ENCODE peak calls at places on chromosomes 12 and 14, in ten cellular contexts. One of them, this sample, is unnamed. For H3K4me1 and H3K36me3, the result is how much of the 10 kb centered on the place peaks cover.

GRCh38 chr12:43602738-43603137 is 50.7 kb upstream of the ADAMTS20 start:
- DNase-seq in small intestine: no peak
- DNase-seq in cardiac muscle cell: no peak
- DNase-seq in IMR-90: no peak
- DNase-seq in astrocyte: no peak
- DNase-seq in suprapubic skin: no peak
- DNase-seq in CD4-positive, CD25-positive, alpha-beta regulatory T cell: no peak
- DNase-seq in iPS DF 6.9: no peak
- DNase-seq in neural progenitor cell: no peak
- DNase-seq in MM.1S: no peak
- DNase-seq in this sample: no peak

GRCh38 chr14:105581551-105582341 is 55.4 kb downstream of the TMEM121 start:
- DNase-seq in suprapubic skin: no peak
- DNase-seq in neural progenitor cell: no peak
- DNase-seq in astrocyte: no peak
- DNase-seq in CD4-positive, CD25-positive, alpha-beta regulatory T cell: peak
- DNase-seq in MM.1S: peak
- DNase-seq in small intestine: no peak
- DNase-seq in IMR-90: no peak
- DNase-seq in iPS DF 6.9: no peak
- DNase-seq in cardiac muscle cell: no peak
- DNase-seq in this sample: no peak

GRCh38 chr14:21703357-21704339 is 30.0 kb upstream of the OR4E1 start:
- DNase-seq in astrocyte: no peak
- DNase-seq in iPS DF 6.9: no peak
- DNase-seq in small intestine: peak
- DNase-seq in IMR-90: no peak
- DNase-seq in cardiac muscle cell: no peak
- DNase-seq in suprapubic skin: no peak
- DNase-seq in neural progenitor cell: peak
- DNase-seq in MM.1S: peak
- DNase-seq in CD4-positive, CD25-positive, alpha-beta regulatory T cell: peak
- DNase-seq in this sample: peak

GRCh38 chr12:32163596-32163995 is 56.9 kb downstream of the BICD1 start:
- DNase-seq in astrocyte: no peak
- DNase-seq in cardiac muscle cell: no peak
- DNase-seq in small intestine: no peak
- DNase-seq in suprapubic skin: no peak
- DNase-seq in CD4-positive, CD25-positive, alpha-beta regulatory T cell: no peak
- DNase-seq in MM.1S: no peak
- DNase-seq in IMR-90: peak
- DNase-seq in neural progenitor cell: no peak
- DNase-seq in iPS DF 6.9: no peak
- DNase-seq in this sample: no peak

GRCh38 chr12:1913377-1914115 is 4.9 kb downstream of the CACNA2D4 start:
- DNase-seq in IMR-90: no peak
- DNase-seq in CD4-positive, CD25-positive, alpha-beta regulatory T cell: no peak
- DNase-seq in small intestine: no peak
- DNase-seq in astrocyte: no peak
- DNase-seq in neural progenitor cell: no peak
- DNase-seq in iPS DF 6.9: no peak
- DNase-seq in suprapubic skin: peak
- DNase-seq in cardiac muscle cell: peak
- DNase-seq in MM.1S: no peak
- DNase-seq in this sample: no peak

GRCh38 chr14:104888489-104889373 is 23.7 kb downstream of the CEP170B start:
- DNase-seq in suprapubic skin: no peak
- DNase-seq in CD4-positive, CD25-positive, alpha-beta regulatory T cell: no peak
- DNase-seq in iPS DF 6.9: no peak
- DNase-seq in IMR-90: no peak
- DNase-seq in small intestine: no peak
- DNase-seq in MM.1S: no peak
- DNase-seq in astrocyte: no peak
- DNase-seq in cardiac muscle cell: no peak
- DNase-seq in neural progenitor cell: no peak
- DNase-seq in this sample: peak

GRCh38 chr12:128551266-128552025 is 272.3 kb downstream of the SLC15A4 start:
- DNase-seq in MM.1S: no peak
- DNase-seq in astrocyte: no peak
- DNase-seq in small intestine: peak
- DNase-seq in iPS DF 6.9: no peak
- DNase-seq in IMR-90: no peak
- DNase-seq in CD4-positive, CD25-positive, alpha-beta regulatory T cell: no peak
- DNase-seq in cardiac muscle cell: no peak
- DNase-seq in suprapubic skin: no peak
- DNase-seq in neural progenitor cell: no peak
- DNase-seq in this sample: no peak

GRCh38 chr12:48810817-48811453 is 7.4 kb upstream of the CACNB3 start:
- DNase-seq in astrocyte: peak
- DNase-seq in iPS DF 6.9: no peak
- DNase-seq in cardiac muscle cell: no peak
- DNase-seq in small intestine: peak
- DNase-seq in suprapubic skin: no peak
- DNase-seq in CD4-positive, CD25-positive, alpha-beta regulatory T cell: no peak
- DNase-seq in neural progenitor cell: no peak
- DNase-seq in IMR-90: peak
- DNase-seq in MM.1S: no peak
- DNase-seq in this sample: no peak

GRCh38 chr12:2046959-2047358 is 5.8 kb upstream of the CACNA1C start:
- DNase-seq in MM.1S: no peak
- DNase-seq in IMR-90: no peak
- DNase-seq in suprapubic skin: no peak
- DNase-seq in neural progenitor cell: no peak
- DNase-seq in small intestine: no peak
- DNase-seq in astrocyte: no peak
- DNase-seq in cardiac muscle cell: no peak
- DNase-seq in iPS DF 6.9: no peak
- DNase-seq in CD4-positive, CD25-positive, alpha-beta regulatory T cell: no peak
- DNase-seq in this sample: no peak

GRCh38 chr12:107349008-107349747 is 255.8 kb upstream of the CRY1 start:
- DNase-seq in MM.1S: no peak
- DNase-seq in IMR-90: peak
- DNase-seq in suprapubic skin: no peak
- DNase-seq in CD4-positive, CD25-positive, alpha-beta regulatory T cell: no peak
- DNase-seq in cardiac muscle cell: no peak
- DNase-seq in iPS DF 6.9: no peak
- DNase-seq in small intestine: peak
- DNase-seq in neural progenitor cell: peak
- DNase-seq in astrocyte: peak
- DNase-seq in this sample: no peak

GRCh38 chr14:78746086-78746595 is 576.0 kb downstream of the NRXN3 start:
- DNase-seq in cardiac muscle cell: no peak
- DNase-seq in MM.1S: no peak
- DNase-seq in astrocyte: no peak
- DNase-seq in small intestine: no peak
- DNase-seq in iPS DF 6.9: no peak
- DNase-seq in CD4-positive, CD25-positive, alpha-beta regulatory T cell: no peak
- DNase-seq in neural progenitor cell: no peak
- DNase-seq in suprapubic skin: no peak
- DNase-seq in IMR-90: no peak
- DNase-seq in this sample: no peak

GRCh38 chr14:104345316-104346111 is 207.1 kb downstream of the KIF26A start:
- DNase-seq in small intestine: no peak
- DNase-seq in neural progenitor cell: no peak
- DNase-seq in cardiac muscle cell: no peak
- DNase-seq in iPS DF 6.9: no peak
- DNase-seq in astrocyte: no peak
- DNase-seq in CD4-positive, CD25-positive, alpha-beta regulatory T cell: no peak
- DNase-seq in MM.1S: no peak
- DNase-seq in suprapubic skin: no peak
- DNase-seq in IMR-90: no peak
- DNase-seq in this sample: no peak

GRCh38 chr12:131773582-131774221 is 54.5 kb upstream of the MMP17 start:
- DNase-seq in neural progenitor cell: no peak
- DNase-seq in iPS DF 6.9: no peak
- DNase-seq in IMR-90: no peak
- DNase-seq in astrocyte: no peak
- DNase-seq in MM.1S: peak
- DNase-seq in CD4-positive, CD25-positive, alpha-beta regulatory T cell: peak
- DNase-seq in suprapubic skin: no peak
- DNase-seq in small intestine: no peak
- DNase-seq in cardiac muscle cell: no peak
- DNase-seq in this sample: no peak

GRCh38 chr12:119804011-119804641 is 73.0 kb downstream of the CIT start:
- DNase-seq in MM.1S: no peak
- DNase-seq in neural progenitor cell: peak
- DNase-seq in cardiac muscle cell: peak
- DNase-seq in CD4-positive, CD25-positive, alpha-beta regulatory T cell: no peak
- DNase-seq in IMR-90: peak
- DNase-seq in iPS DF 6.9: peak
- DNase-seq in small intestine: peak
- DNase-seq in suprapubic skin: no peak
- DNase-seq in astrocyte: peak
- DNase-seq in this sample: no peak
- H3K27ac ChIP-seq in MM.1S: no peak
- H3K27ac ChIP-seq in neural progenitor cell: no peak
- H3K27ac ChIP-seq in cardiac muscle cell: no peak
- H3K27ac ChIP-seq in CD4-positive, CD25-positive, alpha-beta regulatory T cell: no peak
- H3K27ac ChIP-seq in IMR-90: no peak
- H3K27ac ChIP-seq in iPS DF 6.9: no peak
- H3K27ac ChIP-seq in small intestine: no peak
- H3K27ac ChIP-seq in suprapubic skin: no peak
- H3K27ac ChIP-seq in astrocyte: no peak
- H3K27ac ChIP-seq in this sample: no peak

DNA sequence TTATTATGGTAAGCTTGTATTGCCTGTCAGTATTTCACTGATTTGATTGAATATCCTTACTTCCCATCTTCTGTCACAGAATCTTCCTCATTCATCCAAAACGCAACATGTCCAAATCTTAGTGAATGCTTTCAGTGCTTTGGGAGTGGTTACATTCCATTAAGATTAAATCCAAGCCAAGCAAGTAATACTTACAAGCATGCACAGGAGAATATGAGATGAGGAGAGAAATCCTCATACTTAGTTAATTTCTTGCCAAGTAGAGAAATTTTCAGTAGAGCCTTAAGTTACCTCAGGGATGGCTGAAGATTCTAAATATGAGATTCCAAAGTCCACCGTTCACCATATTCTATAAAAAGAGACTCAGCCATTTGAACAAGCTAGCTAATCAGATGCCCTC is 316.0 kb downstream of the RAD51B start:
- DNase-seq in iPS DF 6.9: no peak
- DNase-seq in suprapubic skin: no peak
- DNase-seq in neural progenitor cell: no peak
- DNase-seq in CD4-positive, CD25-positive, alpha-beta regulatory T cell: no peak
- DNase-seq in cardiac muscle cell: no peak
- DNase-seq in MM.1S: no peak
- DNase-seq in astrocyte: peak
- DNase-seq in small intestine: no peak
- DNase-seq in IMR-90: peak
- DNase-seq in this sample: no peak
- H3K4me1 ChIP-seq in iPS DF 6.9: under half
- H3K4me1 ChIP-seq in suprapubic skin: half or more
- H3K4me1 ChIP-seq in neural progenitor cell: under half
- H3K4me1 ChIP-seq in CD4-positive, CD25-positive, alpha-beta regulatory T cell: under half
- H3K4me1 ChIP-seq in cardiac muscle cell: under half
- H3K4me1 ChIP-seq in MM.1S: under half
- H3K4me1 ChIP-seq in astrocyte: under half
- H3K4me1 ChIP-seq in small intestine: under half
- H3K4me1 ChIP-seq in IMR-90: under half
- H3K4me1 ChIP-seq in this sample: under half

GRCh38 chr12:117141097-117141898 is 42.1 kb upstream of the TESC start:
- DNase-seq in MM.1S: no peak
- DNase-seq in cardiac muscle cell: no peak
- DNase-seq in astrocyte: no peak
- DNase-seq in IMR-90: no peak
- DNase-seq in CD4-positive, CD25-positive, alpha-beta regulatory T cell: no peak
- DNase-seq in neural progenitor cell: no peak
- DNase-seq in iPS DF 6.9: no peak
- DNase-seq in suprapubic skin: no peak
- DNase-seq in small intestine: no peak
- DNase-seq in this sample: no peak

GRCh38 chr12:117144599-117144998 is 45.4 kb upstream of the TESC start:
- DNase-seq in CD4-positive, CD25-positive, alpha-beta regulatory T cell: no peak
- DNase-seq in cardiac muscle cell: no peak
- DNase-seq in IMR-90: no peak
- DNase-seq in small intestine: no peak
- DNase-seq in MM.1S: no peak
- DNase-seq in neural progenitor cell: no peak
- DNase-seq in iPS DF 6.9: no peak
- DNase-seq in suprapubic skin: no peak
- DNase-seq in astrocyte: no peak
- DNase-seq in this sample: no peak

GRCh38 chr12:117140397-117141096 is 41.3 kb upstream of the TESC start:
- DNase-seq in small intestine: no peak
- DNase-seq in neural progenitor cell: no peak
- DNase-seq in iPS DF 6.9: no peak
- DNase-seq in astrocyte: no peak
- DNase-seq in suprapubic skin: no peak
- DNase-seq in cardiac muscle cell: no peak
- DNase-seq in IMR-90: no peak
- DNase-seq in CD4-positive, CD25-positive, alpha-beta regulatory T cell: no peak
- DNase-seq in MM.1S: no peak
- DNase-seq in this sample: no peak

GRCh38 chr12:117142094-117142493 is 42.9 kb upstream of the TESC start:
- DNase-seq in CD4-positive, CD25-positive, alpha-beta regulatory T cell: no peak
- DNase-seq in astrocyte: no peak
- DNase-seq in suprapubic skin: no peak
- DNase-seq in iPS DF 6.9: no peak
- DNase-seq in MM.1S: no peak
- DNase-seq in neural progenitor cell: no peak
- DNase-seq in IMR-90: no peak
- DNase-seq in small intestine: no peak
- DNase-seq in cardiac muscle cell: no peak
- DNase-seq in this sample: no peak

GRCh38 chr12:117143008-117143532 is 43.9 kb upstream of the TESC start:
- DNase-seq in small intestine: no peak
- DNase-seq in neural progenitor cell: no peak
- DNase-seq in IMR-90: peak
- DNase-seq in suprapubic skin: no peak
- DNase-seq in astrocyte: no peak
- DNase-seq in CD4-positive, CD25-positive, alpha-beta regulatory T cell: no peak
- DNase-seq in iPS DF 6.9: no peak
- DNase-seq in cardiac muscle cell: no peak
- DNase-seq in MM.1S: no peak
- DNase-seq in this sample: no peak
- H3K36me3 ChIP-seq in small intestine: under half
- H3K36me3 ChIP-seq in neural progenitor cell: under half
- H3K36me3 ChIP-seq in IMR-90: under half
- H3K36me3 ChIP-seq in suprapubic skin: under half
- H3K36me3 ChIP-seq in astrocyte: under half
- H3K36me3 ChIP-seq in CD4-positive, CD25-positive, alpha-beta regulatory T cell: under half
- H3K36me3 ChIP-seq in iPS DF 6.9: under half
- H3K36me3 ChIP-seq in cardiac muscle cell: under half
- H3K36me3 ChIP-seq in MM.1S: under half
- H3K36me3 ChIP-seq in this sample: under half

GRCh38 chr14:99737956-99738667 is 54.0 kb downstream of the CYP46A1 start:
- DNase-seq in IMR-90: no peak
- DNase-seq in small intestine: no peak
- DNase-seq in neural progenitor cell: no peak
- DNase-seq in suprapubic skin: no peak
- DNase-seq in cardiac muscle cell: no peak
- DNase-seq in MM.1S: no peak
- DNase-seq in iPS DF 6.9: no peak
- DNase-seq in astrocyte: no peak
- DNase-seq in CD4-positive, CD25-positive, alpha-beta regulatory T cell: no peak
- DNase-seq in this sample: no peak
- H3K27ac ChIP-seq in IMR-90: no peak
- H3K27ac ChIP-seq in small intestine: no peak
- H3K27ac ChIP-seq in neural progenitor cell: no peak
- H3K27ac ChIP-seq in suprapubic skin: no peak
- H3K27ac ChIP-seq in cardiac muscle cell: no peak
- H3K27ac ChIP-seq in MM.1S: no peak
- H3K27ac ChIP-seq in iPS DF 6.9: no peak
- H3K27ac ChIP-seq in astrocyte: no peak
- H3K27ac ChIP-seq in CD4-positive, CD25-positive, alpha-beta regulatory T cell: no peak
- H3K27ac ChIP-seq in this sample: no peak

GRCh38 chr12:109735825-109736551 is 22.4 kb downstream of the FAM222A start:
- DNase-seq in MM.1S: no peak
- DNase-seq in astrocyte: no peak
- DNase-seq in CD4-positive, CD25-positive, alpha-beta regulatory T cell: no peak
- DNase-seq in suprapubic skin: peak
- DNase-seq in IMR-90: no peak
- DNase-seq in small intestine: no peak
- DNase-seq in cardiac muscle cell: no peak
- DNase-seq in iPS DF 6.9: no peak
- DNase-seq in neural progenitor cell: no peak
- DNase-seq in this sample: no peak
- H3K4me1 ChIP-seq in MM.1S: under half
- H3K4me1 ChIP-seq in astrocyte: under half
- H3K4me1 ChIP-seq in CD4-positive, CD25-positive, alpha-beta regulatory T cell: under half
- H3K4me1 ChIP-seq in suprapubic skin: under half
- H3K4me1 ChIP-seq in IMR-90: under half
- H3K4me1 ChIP-seq in small intestine: under half
- H3K4me1 ChIP-seq in cardiac muscle cell: under half
- H3K4me1 ChIP-seq in iPS DF 6.9: under half
- H3K4me1 ChIP-seq in neural progenitor cell: half or more
- H3K4me1 ChIP-seq in this sample: under half